ENCODE peak calls at places on chromosomes 1 and 21, in nine cellular contexts. G is HT1080; N is NCI-H748 treated with DMSO at 0.1 percent for 48 hours; I is activated T-cell treated with anti-CD3 and anti-CD28 coated beads, Interleukin-2, amount 50 U/mL, for 24 hours; D is activated CD4-positive, alpha-beta T cell treated with anti-CD3 and anti-CD28 coated beads for 48 hours; F is GM04503; O is activated naive CD4-positive, alpha-beta T cell treated with anti-CD3 and anti-CD28 coated beads, Interleukin-2, amount 50 U/mL, for 16 hours; K is CD14-positive monocyte; C is breast epithelium. T is an unnamed sample.

GRCh38 chr1:220803401-220804201 is 16.9 kb downstream of the MTARC1 start:
- DNase-seq in G (peak), N (no peak), I (no peak), D (peak), F (no peak), O (no peak), K (no peak), C (no peak), T (no peak)

GRCh38 chr1:57132993-57133614 is 167.3 kb upstream of the C8B start:
- DNase-seq in G (no peak), N (no peak), I (no peak), D (no peak), F (no peak), O (no peak), K (no peak), C (no peak), T (no peak)

GRCh38 chr1:181135815-181136737 is 47.6 kb downstream of the IER5 start:
- DNase-seq in G (peak), N (no peak), I (no peak), D (no peak), F (peak), O (no peak), K (peak), C (peak), T (no peak)

GRCh38 chr1:39898648-39899603 is 2.8 kb downstream of the MYCL start:
- DNase-seq in G (no peak), N (peak), I (no peak), D (peak), F (no peak), O (no peak), K (no peak), C (no peak), T (no peak)

GRCh38 chr1:205046870-205047269 is 3.9 kb downstream of the CNTN2 start:
- DNase-seq in G (no peak), N (no peak), I (no peak), D (no peak), F (no peak), O (no peak), K (no peak), C (no peak), T (no peak)

GRCh38 chr1:30645807-30646206 is 77.6 kb downstream of the MATN1 start:
- DNase-seq in G (peak), N (no peak), I (no peak), D (no peak), F (no peak), O (no peak), K (peak), C (no peak), T (no peak)

GRCh38 chr1:168287237-168287664 is 6.6 kb downstream of the TBX19 start:
- DNase-seq in G (peak), N (no peak), I (no peak), D (no peak), F (no peak), O (no peak), K (no peak), C (no peak), T (no peak)

GRCh38 chr1:200411406-200412257 is 1.8 kb upstream of the ZNF281 start:
- DNase-seq in G (no peak), N (no peak), I (no peak), D (no peak), F (no peak), O (no peak), K (no peak), C (no peak), T (no peak)

GRCh38 chr1:34970220-34970735 is 14.9 kb downstream of the TMEM35B start:
- DNase-seq in G (no peak), N (no peak), I (no peak), D (no peak), F (no peak), O (no peak), K (no peak), C (no peak), T (no peak)

GRCh38 chr1:224651188-224651587 is 35.1 kb downstream of the CNIH3 start:
- DNase-seq in G (no peak), N (no peak), I (no peak), D (no peak), F (no peak), O (no peak), K (no peak), C (no peak), T (no peak)

GRCh38 chr21:15797577-15798363 is 68.0 kb downstream of the USP25 start:
- DNase-seq in G (no peak), N (no peak), I (no peak), D (no peak), F (no peak), O (no peak), K (no peak), C (no peak), T (no peak)

GRCh38 chr1:162908780-162909179 is 47.8 kb upstream of the CCDC190 start:
- DNase-seq in G (peak), N (no peak), I (no peak), D (no peak), F (peak), O (no peak), K (no peak), C (no peak), T (no peak)

GRCh38 chr1:205343431-205344009 is 13.2 kb downstream of the KLHDC8A start:
- DNase-seq in G (no peak), N (no peak), I (peak), D (peak), F (no peak), O (peak), K (no peak), C (no peak), T (no peak)

GRCh38 chr1:246608616-246609376 is 42.5 kb downstream of the CNST start:
- DNase-seq in G (peak), N (peak), I (peak), D (peak), F (peak), O (no peak), K (peak), C (peak), T (no peak)

GRCh38 chr1:31152181-31152768 is 86.8 kb upstream of the PUM1 start:
- DNase-seq in G (peak), N (no peak), I (no peak), D (no peak), F (peak), O (no peak), K (no peak), C (no peak), T (no peak)

GRCh38 chr1:10615932-10616671 is 141.4 kb downstream of the PEX14 start:
- DNase-seq in G (no peak), N (no peak), I (no peak), D (no peak), F (no peak), O (no peak), K (no peak), C (no peak), T (no peak)

GRCh38 chr1:17233675-17234074 is 15.2 kb upstream of the PADI3 start:
- DNase-seq in G (peak), N (no peak), I (no peak), D (no peak), F (peak), O (no peak), K (peak), C (peak), T (no peak)

T was measured in activated naive CD8-positive, alpha-beta T cell treated with anti-CD3 and anti-CD28 coated beads, Interleukin-2, amount 10 ng/mL, durations not matched to agents 7 days and 5 days.